ENCODE peak calls at places on chromosomes 1 and 21, in seven cellular contexts. D is mammary epithelial cell, W is heart right ventricle, V is substantia nigra, J is SJSA1, L is GM23248, X is pancreas. G is an unnamed sample.
A peak's percentile ranks its signal among the peaks of the same experiment; 100 is the strongest.

GRCh38 chr1:33394716-33395115 is 36.2 kb downstream of the PHC2 start:
- DNase-seq in X (no peak), V (no peak), L (no peak), D (no peak), W (no peak), J (no peak), G (no peak)

GRCh38 chr1:104073463-104073902 is 323.8 kb downstream of the AMY1C start:
- DNase-seq in V (no peak), W (no peak), J (no peak), D (no peak), L (no peak), X (peak; percentile 14), G (no peak)

GRCh38 chr1:8742022-8742924 is 75.2 kb downstream of the RERE start:
- DNase-seq in D (no peak), V (no peak), W (no peak), J (no peak), L (no peak), X (no peak), G (no peak)

GRCh38 chr1:40985875-40986274 is 6.4 kb downstream of the CTPS1 start:
- DNase-seq in X (no peak), J (no peak), V (no peak), W (no peak), D (no peak), L (no peak), G (no peak)

GRCh38 chr1:41108696-41109284 is 87.3 kb upstream of the SLFNL1 start:
- DNase-seq in V (no peak), X (no peak), J (no peak), D (peak; percentile 11), W (no peak), L (peak; percentile 47), G (no peak)

GRCh38 chr1:90718411-90719320 is 1.6 kb upstream of the BARHL2 start:
- DNase-seq in X (no peak), D (no peak), J (no peak), L (peak; percentile 37), V (no peak), W (no peak), G (no peak)

GRCh38 chr1:183206538-183207117 is 20.6 kb downstream of the LAMC2 start:
- DNase-seq in X (no peak), J (no peak), W (no peak), V (no peak), L (no peak), D (no peak), G (no peak)

GRCh38 chr1:39572379-39573096 is 4.1 kb downstream of the PABPC4 start:
- DNase-seq in X (no peak), L (no peak), J (no peak), V (no peak), D (no peak), W (no peak), G (no peak)

GRCh38 chr1:24770891-24771290 is 25.6 kb downstream of the CLIC4 start:
- DNase-seq in D (no peak), V (no peak), W (no peak), L (peak; percentile 41), J (no peak), X (no peak), G (no peak)

GRCh38 chr1:159879977-159880376 is 17.5 kb upstream of the VSIG8 start:
- DNase-seq in X (no peak), L (peak; percentile 89), W (no peak), V (no peak), D (peak; percentile 79), J (no peak), G (no peak)

GRCh38 chr21:41641510-41641815 is 125.4 kb downstream of the RIPK4 start:
- DNase-seq in J (no peak), L (no peak), W (no peak), X (no peak), D (no peak), V (no peak), G (no peak)

GRCh38 chr1:45930258-45931150 is 127.1 kb downstream of the MAST2 start:
- DNase-seq in L (no peak), D (no peak), V (no peak), J (no peak), W (no peak), X (no peak), G (no peak)

GRCh38 chr21:17231771-17232170 is 281.1 kb upstream of the CXADR start:
- DNase-seq in D (no peak), L (no peak), J (no peak), X (no peak), V (no peak), W (no peak), G (no peak)

GRCh38 chr1:182725264-182725965 is 41.0 kb upstream of the RGS8 start:
- DNase-seq in J (no peak), W (peak; percentile 16), L (no peak), X (no peak), V (no peak), D (no peak), G (no peak)

DNA sequence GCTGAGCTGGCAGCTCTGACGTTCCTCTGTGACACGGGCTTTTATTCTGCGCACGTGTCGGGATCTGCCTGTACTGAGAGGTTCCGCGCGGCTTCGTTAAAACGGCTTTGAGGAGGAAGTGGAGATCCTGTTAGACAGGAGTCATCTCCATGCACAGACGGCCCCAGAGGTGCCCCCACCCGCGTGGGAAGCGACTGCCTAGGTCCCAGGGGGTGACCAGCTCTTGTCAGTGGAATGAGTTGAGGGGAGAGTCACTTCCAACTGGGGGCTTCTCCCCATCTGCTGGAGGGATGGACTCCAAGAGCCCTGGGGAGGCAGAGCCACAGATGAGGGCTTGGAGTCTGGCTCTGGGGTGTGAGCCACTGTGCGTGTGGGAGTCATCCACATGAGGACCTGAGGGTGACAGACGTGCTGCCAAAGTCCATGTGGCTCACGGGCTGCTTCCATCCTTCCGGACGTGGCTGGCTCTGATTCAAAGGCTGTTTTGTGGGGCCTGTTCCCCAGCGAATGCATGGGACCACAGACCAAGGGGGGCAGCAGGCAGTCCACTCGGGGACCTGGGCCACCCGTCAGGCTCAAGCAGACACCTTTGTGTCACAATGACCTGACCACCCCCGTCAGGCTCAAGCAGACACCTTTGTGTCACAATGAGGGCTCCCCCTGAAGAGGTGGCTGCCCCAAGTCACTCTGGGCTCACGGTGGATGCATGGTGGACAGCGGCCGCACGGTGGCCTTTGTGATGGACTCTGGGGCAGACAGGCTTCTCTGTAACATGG is 26.8 kb downstream of the PTTG1IP start:
- DNase-seq in J (no peak), W (no peak), L (peak; percentile 92), V (peak; percentile 54), X (no peak), D (no peak), G (peak; percentile 41)
- H3K27ac ChIP-seq in J (no peak overlapping the region), W (no peak overlapping the region), L (peak overlapping the region; percentile 73), V (no peak overlapping the region), X (no peak overlapping the region), D (no peak overlapping the region), G (no peak overlapping the region)

GRCh38 chr1:10387611-10388386 is 11.1 kb upstream of the PGD start:
- DNase-seq in W (peak; percentile 51), L (peak; percentile 67), X (no peak), D (peak; percentile 41), J (no peak), V (peak; percentile 5), G (peak; percentile 6)

GRCh38 chr1:10384219-10384618 is 14.6 kb upstream of the PGD start:
- DNase-seq in X (no peak), V (no peak), J (no peak), L (no peak), D (no peak), W (no peak), G (no peak)

GRCh38 chr1:10389271-10389973 is 9.4 kb upstream of the PGD start:
- DNase-seq in J (no peak), V (no peak), D (no peak), X (no peak), W (no peak), L (no peak), G (no peak)

GRCh38 chr1:10386761-10387482 is 11.9 kb upstream of the PGD start:
- DNase-seq in X (no peak), D (no peak), J (no peak), V (no peak), L (no peak), W (no peak), G (no peak)

GRCh38 chr1:10388387-10388715 is 10.5 kb upstream of the PGD start:
- DNase-seq in D (no peak), J (no peak), V (no peak), L (no peak), W (no peak), X (no peak), G (no peak)
- H3K27ac ChIP-seq in D (no peak overlapping the region), J (no peak overlapping the region), V (peak overlapping the region; percentile 52), L (peak overlapping the region; percentile 68), W (no peak overlapping the region), X (peak overlapping the region; percentile 33), G (peak overlapping the region; percentile 63)

GRCh38 chr1:202798792-202799331 is 9.4 kb downstream of the KDM5B start:
- DNase-seq in L (no peak), V (no peak), X (no peak), D (no peak), W (no peak), J (no peak), G (no peak)
- H3K27ac ChIP-seq in L (no peak overlapping the region), V (no peak overlapping the region), X (no peak overlapping the region), D (no peak overlapping the region), W (no peak overlapping the region), J (no peak overlapping the region), G (no peak overlapping the region)

GRCh38 chr1:67645495-67646144 is 39.4 kb upstream of the GADD45A start:
- DNase-seq in V (no peak), J (no peak), L (peak; percentile 29), W (peak; percentile 82), X (peak; percentile 69), D (no peak), G (no peak)
- H3K27ac ChIP-seq in V (no peak overlapping the region), J (no peak overlapping the region), L (no peak overlapping the region), W (no peak overlapping the region), X (peak overlapping the region; percentile 48), D (no peak overlapping the region), G (no peak overlapping the region)

GRCh38 chr1:110605901-110606783 is at the start of gene KCNA2:
- DNase-seq in L (peak; percentile 32), V (peak; percentile 84), W (peak; percentile 55), X (peak; percentile 73), J (no peak), D (no peak), G (peak; percentile 80)
- H3K27ac ChIP-seq in L (no peak within 1 kb of the TSS), V (peak within 1 kb of the TSS; percentile 84), W (no peak within 1 kb of the TSS), X (no peak within 1 kb of the TSS), J (no peak within 1 kb of the TSS), D (no peak within 1 kb of the TSS), G (peak within 1 kb of the TSS; percentile 91)

GRCh38 chr1:239574112-239574511 is 187.7 kb downstream of the CHRM3 start:
- DNase-seq in V (no peak), L (no peak), J (no peak), W (no peak), D (no peak), X (no peak), G (no peak)

GRCh38 chr1:239575113-239575512 is 188.7 kb downstream of the CHRM3 start:
- DNase-seq in W (no peak), D (no peak), J (no peak), L (no peak), V (no peak), X (no peak), G (no peak)

GRCh38 chr1:239570878-239571277 is 184.5 kb downstream of the CHRM3 start:
- DNase-seq in V (no peak), W (no peak), D (no peak), X (peak; percentile 59), L (no peak), J (no peak), G (no peak)

GRCh38 chr1:239572183-239572582 is 185.8 kb downstream of the CHRM3 start:
- DNase-seq in D (no peak), J (no peak), L (no peak), W (no peak), V (no peak), X (no peak), G (no peak)
- H3K27ac ChIP-seq in D (no peak overlapping the region), J (no peak overlapping the region), L (no peak overlapping the region), W (no peak overlapping the region), V (no peak overlapping the region), X (no peak overlapping the region), G (no peak overlapping the region)